ENCODE peak calls at places on chromosomes 4 and X, in five cellular contexts. D is glomerular endothelial cell, H is AG09319, C is Daoy, R is activated T-helper 1 cell treated with Interleukin-2 at 50 U/mL for 16 hours. B is an unnamed sample.

GRCh38 chr4:102036619-102037376 is 246.3 kb downstream of the BANK1 start:
- DNase-seq in H (no peak), C (no peak), D (no peak), R (no peak), B (peak; percentile 23)

GRCh38 chr4:65344278-65344825 is 325.9 kb downstream of the EPHA5 start:
- DNase-seq in H (no peak), C (no peak), D (no peak), R (no peak), B (no peak)

GRCh38 chrX:123184858-123185251 is 777 bp downstream of the GRIA3 start:
- DNase-seq in C (no peak), H (no peak), R (no peak), D (no peak), B (peak; percentile 18)

GRCh38 chrX:72621619-72622485 is 49.2 kb upstream of the HDAC8 start:
- DNase-seq in R (no peak), H (no peak), D (no peak), C (peak; percentile 23), B (no peak)

GRCh38 chr4:53240573-53240972 is 125.3 kb downstream of the SCFD2 start:
- DNase-seq in C (no peak), R (no peak), H (no peak), D (no peak), B (no peak)

GRCh38 chr4:134201216-134202098 is at the start of gene PABPC4L:
- DNase-seq in D (peak; percentile 20), C (peak; percentile 76), H (no peak), R (no peak), B (peak; percentile 90)

GRCh38 chrX:103629295-103630170 is 758 bp downstream of the TCEAL1 start:
- DNase-seq in D (no peak), C (peak; percentile 63), H (peak; percentile 35), R (no peak), B (peak; percentile 88)

GRCh38 chr4:159097785-159098184 is 5.1 kb upstream of the RAPGEF2 start:
- DNase-seq in C (no peak), H (no peak), R (no peak), D (no peak), B (peak; percentile 70)

GRCh38 chrX:6683353-6683752 is 148.4 kb upstream of the VCX3A start:
- DNase-seq in H (no peak), D (no peak), R (no peak), C (no peak), B (no peak)

GRCh38 chrX:9291666-9292065 is 173.2 kb upstream of the TBL1X start:
- DNase-seq in C (no peak), H (no peak), D (no peak), R (no peak), B (peak; percentile 70)

GRCh38 chr4:10396181-10396580 is 61.0 kb downstream of the ZNF518B start:
- DNase-seq in C (no peak), H (no peak), D (no peak), R (no peak), B (no peak)

GRCh38 chr4:52107336-52107735 is 56.2 kb downstream of the SPATA18 start:
- DNase-seq in C (no peak), D (no peak), R (no peak), H (no peak), B (no peak)

GRCh38 chrX:69149466-69150293 is 15.6 kb downstream of the PJA1 start:
- DNase-seq in H (no peak), R (no peak), D (no peak), C (no peak), B (peak; percentile 88)

GRCh38 chr4:11769425-11769824 is 340.7 kb upstream of the HS3ST1 start:
- DNase-seq in H (no peak), C (no peak), R (no peak), D (no peak), B (no peak)

GRCh38 chrX:132876933-132877332 is 81.5 kb downstream of the HS6ST2 start:
- DNase-seq in C (no peak), D (no peak), H (no peak), R (no peak), B (no peak)

GRCh38 chrX:38806875-38807601 is 5.8 kb downstream of the MID1IP1 start:
- DNase-seq in R (no peak), C (no peak), H (no peak), D (no peak), B (peak; percentile 36)

GRCh38 chr4:48557478-48557877 is 67.4 kb downstream of the ZAR1 start:
- DNase-seq in C (no peak), D (no peak), H (no peak), R (no peak), B (peak; percentile 65)

GRCh38 chrX:116204947-116205346 is 34.4 kb downstream of the AGTR2 start:
- DNase-seq in H (no peak), D (peak; percentile 3), C (no peak), R (no peak), B (peak; percentile 31)

GRCh38 chrX:28848707-28849106 is 261.5 kb downstream of the IL1RAPL1 start:
- DNase-seq in R (no peak), C (no peak), H (no peak), D (no peak), B (no peak)

GRCh38 chr4:107631568-107631967 is 88.5 kb downstream of the PAPSS1 start:
- DNase-seq in D (no peak), R (no peak), H (no peak), C (no peak), B (no peak)

GRCh38 chr4:7861440-7861881 is 78.2 kb downstream of the AFAP1 start:
- DNase-seq in R (no peak), C (peak; percentile 89), H (peak; percentile 85), D (peak; percentile 62), B (peak; percentile 93)

GRCh38 chr4:185213341-185213740 is 3.9 kb downstream of the SNX25 start:
- DNase-seq in H (no peak), C (no peak), D (no peak), R (no peak), B (no peak)

GRCh38 chr4:66590488-66591215 is 920.4 kb upstream of the EPHA5 start:
- DNase-seq in C (no peak), H (no peak), D (no peak), R (no peak), B (no peak)

GRCh38 chr4:82561745-82562552 is at the start of gene TMEM150C:
- DNase-seq in C (peak; percentile 15), R (no peak), H (no peak), D (no peak), B (peak; percentile 71)

GRCh38 chr4:6917445-6918241 is 8.0 kb downstream of the TBC1D14 start:
- DNase-seq in D (no peak), C (peak; percentile 80), R (no peak), H (no peak), B (peak; percentile 54)